ENCODE peak calls at places on chromosomes 6 and 20, in ten cellular contexts. V is astrocyte of the spinal cord; N is GM20000; I is mammary epithelial cell; D is HTR-8/SVneo; G is activated naive CD4-positive, alpha-beta T cell treated with anti-CD3 and anti-CD28 coated beads, Interleukin-2, amount 50 U/mL, for 16 hours; Q is AG08395; P is lung; H is neuronal stem cell; M is esophagus squamous epithelium. S is an unnamed sample.

GRCh38 chr20:653110-653589 is at the start of gene SRXN1:
- DNase-seq in V (peak), N (peak), I (peak), D (peak), G (peak), Q (peak), P (peak), H (peak), M (peak), S (peak)

GRCh38 chr6:67639161-67639560 is 995.9 kb upstream of the ADGRB3 start:
- DNase-seq in V (peak), N (no peak), I (no peak), D (no peak), G (no peak), Q (no peak), P (no peak), H (no peak), M (no peak), S (no peak)

GRCh38 chr6:56741472-56741871 is 98.8 kb upstream of the DST start:
- DNase-seq in V (no peak), N (no peak), I (no peak), D (no peak), G (no peak), Q (no peak), P (no peak), H (no peak), M (no peak), S (no peak)

GRCh38 chr6:156511051-156511450 is 266.1 kb upstream of the ARID1B start:
- DNase-seq in V (no peak), N (no peak), I (no peak), D (no peak), G (no peak), Q (no peak), P (no peak), H (no peak), M (no peak), S (no peak)

GRCh38 chr6:114952229-114952628 is 609.4 kb upstream of the HS3ST5 start:
- DNase-seq in V (no peak), N (no peak), I (no peak), D (no peak), G (no peak), Q (no peak), P (no peak), H (no peak), M (no peak), S (no peak)

GRCh38 chr6:53828215-53828614 is 33.4 kb downstream of the LRRC1 start:
- DNase-seq in V (no peak), N (no peak), I (no peak), D (no peak), G (no peak), Q (no peak), P (no peak), H (no peak), M (no peak), S (no peak)

GRCh38 chr6:90922323-90922722 is 335.5 kb upstream of the MAP3K7 start:
- DNase-seq in V (no peak), N (no peak), I (no peak), D (no peak), G (no peak), Q (no peak), P (no peak), H (no peak), M (no peak), S (no peak)

GRCh38 chr20:4997207-4997606 is 4.1 kb downstream of the SLC23A2 start:
- DNase-seq in V (no peak), N (no peak), I (no peak), D (no peak), G (no peak), Q (no peak), P (no peak), H (no peak), M (no peak), S (no peak)

GRCh38 chr20:12171927-12172581 is 254.4 kb downstream of the BTBD3 start:
- DNase-seq in V (peak), N (no peak), I (peak), D (no peak), G (no peak), Q (peak), P (no peak), H (no peak), M (no peak), S (no peak)

S was measured in endothelial cell of umbilical vein.